ENCODE peak calls at places on chromosomes 7 and 10, in four cellular contexts. K, T, G and O are unnamed samples.
A peak's percentile ranks its signal among the peaks of the same experiment; 100 is the strongest.

GRCh38 chr7:104938741-104939390 is 75.1 kb upstream of the KMT2E start:
- DNase-seq in K (no peak), T (no peak), G (no peak), O (no peak)

GRCh38 chr10:75647675-75648074 is 216.3 kb downstream of the LRMDA start:
- DNase-seq in G (no peak), T (no peak), K (no peak), O (no peak)

GRCh38 chr7:154503962-154504550 is 451.9 kb downstream of the DPP6 start:
- DNase-seq in K (peak; percentile 21), G (peak; percentile 8), T (peak; percentile 23), O (peak; percentile 78)

GRCh38 chr7:12518920-12519681 is 51.4 kb upstream of the SCIN start:
- DNase-seq in K (peak; percentile 14), G (peak; percentile 8), T (no peak), O (peak; percentile 26)

GRCh38 chr7:44595934-44596635 is 10.3 kb upstream of the OGDH start:
- DNase-seq in K (no peak), G (no peak), T (no peak), O (no peak)

GRCh38 chr10:91088300-91089140 is 131.9 kb upstream of the PCGF5 start:
- DNase-seq in K (peak; percentile 60), G (peak; percentile 4), T (peak; percentile 40), O (no peak)

GRCh38 chr7:130912910-130913720 is 179.1 kb upstream of the KLF14 start:
- DNase-seq in T (peak; percentile 61), K (peak; percentile 68), G (peak; percentile 99), O (peak; percentile 68)

GRCh38 chr7:108455833-108456677 is at the start of gene NRCAM:
- DNase-seq in K (peak; percentile 76), G (peak; percentile 54), T (peak; percentile 87), O (peak; percentile 88)

GRCh38 chr10:31723074-31723750 is 205.4 kb downstream of the ARHGAP12 start:
- DNase-seq in G (no peak), T (no peak), K (no peak), O (no peak)

GRCh38 chr10:96632974-96633373 is 46.2 kb upstream of the TM9SF3 start:
- DNase-seq in K (no peak), G (no peak), T (no peak), O (peak; percentile 72)

GRCh38 chr10:46020871-46021553 is 9.4 kb downstream of the NCOA4 start:
- DNase-seq in K (no peak), T (no peak), G (peak; percentile 83), O (no peak)

GRCh38 chr10:14623931-14624330 is 150.8 kb downstream of the FAM107B start:
- DNase-seq in G (no peak), T (no peak), K (no peak), O (no peak)

GRCh38 chr10:63901228-63901627 is 380.0 kb downstream of the REEP3 start:
- DNase-seq in T (no peak), K (no peak), G (no peak), O (no peak)
- TF ChIP-seq CTCF in T (peak; percentile 54), K (peak; percentile 5), G (peak; percentile 42), O (no peak)

GRCh38 chr7:40197527-40197926 is 62.7 kb downstream of the SUGCT start:
- DNase-seq in K (no peak), G (no peak), T (no peak), O (no peak)

GRCh38 chr7:40202851-40203250 is 68.0 kb downstream of the SUGCT start:
- DNase-seq in G (no peak), K (no peak), T (no peak), O (no peak)

GRCh38 chr7:40200791-40201190 is 66.0 kb downstream of the SUGCT start:
- DNase-seq in G (peak; percentile 54), K (no peak), T (no peak), O (no peak)

GRCh38 chr7:40194743-40195142 is 59.9 kb downstream of the SUGCT start:
- DNase-seq in T (no peak), K (no peak), G (peak; percentile 80), O (no peak)

GRCh38 chr7:40199076-40199802 is 64.4 kb downstream of the SUGCT start:
- DNase-seq in G (peak; percentile 34), T (no peak), K (no peak), O (peak; percentile 8)
- TF ChIP-seq CTCF in G (peak; percentile 54), T (peak; percentile 22), K (no peak), O (peak; percentile 47)

GRCh38 chr7:13952921-13953320 is 36.5 kb downstream of the ETV1 start:
- DNase-seq in K (no peak), G (no peak), T (no peak), O (no peak)

GRCh38 chr7:13947535-13947934 is 41.9 kb downstream of the ETV1 start:
- DNase-seq in T (no peak), G (no peak), K (no peak), O (no peak)

GRCh38 chr7:13949450-13949849 is 40.0 kb downstream of the ETV1 start:
- DNase-seq in T (no peak), K (no peak), G (no peak), O (peak; percentile 63)

GRCh38 chr7:13948019-13948781 is 41.3 kb downstream of the ETV1 start:
- DNase-seq in K (no peak), T (no peak), G (no peak), O (no peak)

GRCh38 chr7:13949939-13950338 is 39.5 kb downstream of the ETV1 start:
- DNase-seq in T (no peak), G (no peak), K (no peak), O (no peak)
- TF ChIP-seq CTCF in T (no peak), G (no peak), K (no peak), O (no peak)

GRCh38 chr10:50619882-50620281 is 3.9 kb downstream of the SGMS1 start:
- DNase-seq in G (no peak), K (no peak), T (no peak), O (no peak)

GRCh38 chr10:50620899-50621298 is 2.9 kb downstream of the SGMS1 start:
- DNase-seq in K (no peak), T (no peak), G (no peak), O (no peak)

GRCh38 chr10:50622497-50623298 is 1.1 kb downstream of the SGMS1 start:
- DNase-seq in K (peak; percentile 32), G (no peak), T (peak; percentile 48), O (peak; percentile 59)

GRCh38 chr10:50623299-50624153 is at the start of gene SGMS1:
- DNase-seq in G (peak; percentile 86), T (peak; percentile 96), K (peak; percentile 96), O (peak; percentile 94)

GRCh38 chr10:50621981-50622496 is 1.7 kb downstream of the SGMS1 start:
- DNase-seq in K (peak; percentile 70), G (peak; percentile 96), T (peak; percentile 62), O (peak; percentile 93)
- TF ChIP-seq CTCF in K (no peak), G (no peak), T (peak; percentile 22), O (peak; percentile 40)

GRCh38 chr7:128427289-128427891 is 17.6 kb upstream of the IMPDH1 start:
- DNase-seq in K (peak; percentile 47), G (peak; percentile 37), T (peak; percentile 53), O (peak; percentile 79)
- TF ChIP-seq CTCF in K (peak; percentile 48), G (peak; percentile 54), T (peak; percentile 74), O (peak; percentile 87)